ENCODE peak calls at places on chromosomes 11 and 22, in six cellular contexts. B is mucosa of descending colon, D is HCT116, O is spleen, G is AG04450, L is Caco-2. T is an unnamed sample. For H3K9me3, the result is how much of the 10 kb centered on the place peaks cover.

GRCh38 chr11:63503492-63503891 is 2.4 kb upstream of the LGALS12 start:
- DNase-seq in B (no peak), D (no peak), O (no peak), G (no peak), L (no peak), T (no peak)

GRCh38 chr22:24289781-24290181 is 19.1 kb downstream of the SPECC1L start:
- DNase-seq in B (no peak), D (no peak), O (no peak), G (no peak), L (no peak), T (no peak)

GRCh38 chr22:22684605-22685561 is 40.5 kb downstream of the GGTLC2 start:
- DNase-seq in B (peak), D (no peak), O (peak), G (peak), L (peak), T (peak)

GRCh38 chr11:77146261-77147035 is 18.4 kb downstream of the MYO7A start:
- DNase-seq in B (no peak), D (no peak), O (no peak), G (no peak), L (no peak), T (no peak)

GRCh38 chr22:37823134-37823985 is at the start of gene GALR3:
- DNase-seq in B (no peak), D (no peak), O (no peak), G (no peak), L (no peak), T (no peak)

GRCh38 chr11:91871791-91872190 is 352.8 kb upstream of the FAT3 start:
- DNase-seq in B (peak), D (no peak), O (no peak), G (no peak), L (no peak), T (peak)

GRCh38 chr11:72864692-72865655 is 50.8 kb downstream of the ATG16L2 start:
- DNase-seq in B (no peak), D (no peak), O (no peak), G (no peak), L (no peak), T (no peak)

GRCh38 chr11:47225552-47226137 is 10.9 kb downstream of the DDB2 start:
- DNase-seq in B (no peak), D (no peak), O (no peak), G (no peak), L (no peak), T (no peak)

GRCh38 chr22:22770280-22770871 is 117.2 kb upstream of the IGLL5 start:
- DNase-seq in B (peak), D (no peak), O (no peak), G (no peak), L (peak), T (peak)

GRCh38 chr11:57205046-57205671 is 23.4 kb downstream of the LRRC55 start:
- DNase-seq in B (no peak), D (no peak), O (no peak), G (no peak), L (peak), T (no peak)

GRCh38 chr11:128226106-128226716 is 361.1 kb downstream of the ETS1 start:
- DNase-seq in B (no peak), D (no peak), O (no peak), G (no peak), L (no peak), T (no peak)

GRCh38 chr22:31177420-31178162 is 17.6 kb downstream of the RNF185 start:
- DNase-seq in B (no peak), D (no peak), O (no peak), G (peak), L (no peak), T (no peak)

GRCh38 chr22:20315337-20316216 is 4.3 kb downstream of the DGCR6L start:
- DNase-seq in B (no peak), D (no peak), O (peak), G (no peak), L (no peak), T (no peak)

GRCh38 chr11:93519179-93519578 is 24.0 kb downstream of the SMCO4 start:
- DNase-seq in B (no peak), D (no peak), O (no peak), G (no peak), L (no peak), T (no peak)

GRCh38 chr11:44596541-44597276 is 31.2 kb downstream of the CD82 start:
- DNase-seq in B (no peak), D (no peak), O (no peak), G (no peak), L (no peak), T (no peak)

GRCh38 chr11:134024420-134025085 is 44.3 kb upstream of the JAM3 start:
- DNase-seq in B (no peak), D (no peak), O (no peak), G (no peak), L (no peak), T (no peak)

GRCh38 chr11:117670924-117671323 is 126.1 kb downstream of the DSCAML1 start:
- DNase-seq in B (no peak), D (no peak), O (no peak), G (no peak), L (no peak), T (no peak)

GRCh38 chr11:78715639-78716311 is 141.1 kb upstream of the NARS2 start:
- DNase-seq in B (peak), D (peak), O (no peak), G (peak), L (peak), T (peak)

GRCh38 chr11:46315033-46315738 is 32.1 kb upstream of the DGKZ start:
- DNase-seq in B (peak), D (peak), O (peak), G (no peak), L (peak), T (peak)

GRCh38 chr22:40806711-40807110 is 12.4 kb downstream of the SLC25A17 start:
- DNase-seq in B (no peak), D (no peak), O (no peak), G (no peak), L (no peak), T (no peak)

GRCh38 chr22:16975155-16975885 is 32.7 kb downstream of the GAB4 start:
- DNase-seq in B (no peak), D (no peak), O (no peak), G (no peak), L (no peak), T (no peak)

GRCh38 chr22:17814084-17814483 is 39.8 kb upstream of the BID start:
- DNase-seq in B (no peak), D (no peak), O (no peak), G (no peak), L (no peak), T (no peak)

GRCh38 chr11:64181506-64182411 is 4.2 kb upstream of the STIP1 start:
- DNase-seq in B (peak), D (peak), O (peak), G (peak), L (peak), T (peak)

GRCh38 chr11:82927264-82927880 is 25.8 kb downstream of the DDIAS start:
- DNase-seq in B (peak), D (peak), O (no peak), G (peak), L (peak), T (peak)

GRCh38 chr11:106644824-106645223 is 373.5 kb downstream of the GUCY1A2 start:
- DNase-seq in B (no peak), D (no peak), O (no peak), G (no peak), L (no peak), T (no peak)

GRCh38 chr22:31122532-31123291 is at the start of gene INPP5J:
- DNase-seq in B (peak), D (peak), O (peak), G (no peak), L (peak), T (peak)

GRCh38 chr22:30062934-30063333 is 17.3 kb upstream of the HORMAD2 start:
- DNase-seq in B (peak), D (no peak), O (no peak), G (no peak), L (no peak), T (peak)
- H3K9me3 ChIP-seq in B (under half), D (under half), O (under half), G (under half), L (under half), T (under half)

GRCh38 chr11:70596091-70596490 is 197.8 kb downstream of the CTTN start:
- DNase-seq in B (no peak), D (no peak), O (no peak), G (no peak), L (no peak), T (no peak)
- H3K9me3 ChIP-seq in B (under half), D (under half), O (under half), G (half or more), L (under half), T (under half)

GRCh38 chr11:58863697-58864096 is 19.2 kb upstream of the GLYATL2 start:
- DNase-seq in B (no peak), D (no peak), O (no peak), G (no peak), L (no peak), T (no peak)
- H3K9me3 ChIP-seq in B (under half), D (under half), O (under half), G (under half), L (under half), T (under half)

DNA sequence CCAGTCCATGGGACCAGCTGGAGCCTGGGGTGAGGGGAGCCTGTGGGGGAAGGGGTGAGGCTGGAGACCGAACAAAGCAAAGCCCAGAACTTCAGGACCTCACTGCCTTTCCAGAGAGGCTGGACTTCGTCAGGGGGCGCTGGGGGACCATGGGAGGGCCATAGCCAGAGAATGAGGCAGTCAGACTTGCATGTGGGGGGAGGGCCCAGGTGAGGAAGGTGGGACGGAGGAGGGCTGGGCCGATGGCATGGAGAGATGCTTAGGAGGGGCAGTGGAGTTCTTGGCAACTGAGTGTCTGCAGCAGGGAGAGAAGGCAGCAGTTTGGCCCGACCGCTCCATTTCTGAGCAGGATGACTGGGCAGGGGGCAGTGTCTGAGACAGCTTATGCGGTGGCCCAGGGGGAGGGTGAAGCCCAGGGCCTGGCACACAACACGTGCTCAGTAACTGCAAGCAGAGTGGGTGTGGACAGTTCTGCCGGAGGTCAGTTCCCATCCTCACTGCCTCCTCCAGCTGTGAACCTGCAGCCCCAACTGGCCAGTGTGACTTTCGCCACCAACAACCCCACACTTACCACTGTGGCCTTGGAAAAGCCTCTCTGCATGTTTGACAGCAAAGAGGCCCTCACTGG is 796 bp downstream of the UPK3A start:
- DNase-seq in B (no peak), D (no peak), O (no peak), G (no peak), L (peak), T (no peak)
- H3K9me3 ChIP-seq in B (under half), D (under half), O (under half), G (under half), L (under half), T (under half)

DNA sequence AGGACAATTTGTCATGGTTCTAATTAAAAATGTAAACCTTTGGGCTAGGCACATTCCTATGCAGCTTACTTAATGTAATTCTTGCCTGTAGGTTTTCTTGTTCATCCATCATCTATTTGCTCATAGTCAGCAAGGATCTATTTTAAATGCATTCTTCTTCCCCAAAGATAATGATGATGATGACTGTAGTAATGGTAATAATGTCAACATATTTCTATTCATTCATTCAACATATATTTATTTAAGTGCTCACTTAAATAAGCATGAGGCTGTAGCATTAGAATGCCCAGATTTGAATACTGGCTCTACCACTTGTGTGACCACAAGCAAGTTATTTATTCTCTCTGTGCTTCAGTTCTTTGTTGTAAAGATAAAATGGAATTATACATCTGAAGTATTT is 169.6 kb upstream of the SYN3 start:
- DNase-seq in B (no peak), D (no peak), O (no peak), G (no peak), L (no peak), T (no peak)
- H3K9me3 ChIP-seq in B (under half), D (under half), O (under half), G (under half), L (under half), T (under half)

DNA sequence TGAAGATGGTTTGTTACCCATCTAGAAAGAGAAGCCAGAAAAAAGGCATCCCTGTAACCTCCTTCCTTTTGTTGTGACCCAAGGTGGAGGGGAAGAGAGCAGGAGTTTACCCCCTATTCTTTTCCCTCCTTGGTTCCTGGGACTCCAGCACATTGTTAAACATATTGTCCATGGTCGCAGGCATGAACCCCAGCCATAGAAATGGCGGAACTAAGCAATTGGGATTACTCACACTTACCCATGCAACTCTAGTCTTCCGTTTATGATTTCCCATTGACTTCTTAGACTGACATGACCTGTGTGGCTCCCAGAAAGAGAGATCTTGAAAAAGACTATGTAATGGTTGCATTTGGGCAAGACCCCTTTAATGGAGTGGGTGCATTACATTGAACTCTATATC is 45.4 kb downstream of the OR4C46 start:
- DNase-seq in B (no peak), D (no peak), O (no peak), G (no peak), L (no peak), T (no peak)
- H3K9me3 ChIP-seq in B (half or more), D (under half), O (under half), G (under half), L (under half), T (under half)

DNA sequence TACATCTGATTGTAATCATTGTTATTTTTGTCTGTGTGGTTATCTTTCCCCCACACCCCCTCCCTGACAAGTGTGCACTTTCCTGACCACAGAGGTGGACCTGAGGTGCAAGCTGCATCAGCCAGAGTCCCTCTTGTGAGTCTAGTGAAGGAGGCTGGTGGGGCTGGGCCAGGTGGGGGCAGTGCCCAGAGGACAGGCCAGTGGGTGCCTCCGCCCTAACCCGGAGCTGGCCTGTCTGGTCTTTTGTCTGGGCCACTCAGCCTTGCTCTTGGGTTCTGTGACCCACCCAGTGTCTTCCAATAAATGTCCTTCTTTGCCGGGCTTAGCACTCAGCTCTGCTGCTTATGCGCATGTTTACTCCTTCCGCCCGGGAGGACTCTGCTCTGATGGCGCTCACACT is 526.2 kb downstream of the TBC1D22A start:
- DNase-seq in B (no peak), D (no peak), O (no peak), G (no peak), L (no peak), T (no peak)
- H3K9me3 ChIP-seq in B (under half), D (under half), O (under half), G (under half), L (under half), T (under half)

GRCh38 chr22:48523761-48524160 is 1303.9 kb downstream of the BRD1 start:
- DNase-seq in B (no peak), D (no peak), O (no peak), G (no peak), L (no peak), T (no peak)
- H3K9me3 ChIP-seq in B (under half), D (under half), O (under half), G (half or more), L (under half), T (under half)

GRCh38 chr11:59336931-59337330 is 21.8 kb upstream of the OR5AN1 start:
- DNase-seq in B (no peak), D (no peak), O (no peak), G (no peak), L (no peak), T (no peak)
- H3K9me3 ChIP-seq in B (under half), D (under half), O (under half), G (under half), L (under half), T (under half)

DNA sequence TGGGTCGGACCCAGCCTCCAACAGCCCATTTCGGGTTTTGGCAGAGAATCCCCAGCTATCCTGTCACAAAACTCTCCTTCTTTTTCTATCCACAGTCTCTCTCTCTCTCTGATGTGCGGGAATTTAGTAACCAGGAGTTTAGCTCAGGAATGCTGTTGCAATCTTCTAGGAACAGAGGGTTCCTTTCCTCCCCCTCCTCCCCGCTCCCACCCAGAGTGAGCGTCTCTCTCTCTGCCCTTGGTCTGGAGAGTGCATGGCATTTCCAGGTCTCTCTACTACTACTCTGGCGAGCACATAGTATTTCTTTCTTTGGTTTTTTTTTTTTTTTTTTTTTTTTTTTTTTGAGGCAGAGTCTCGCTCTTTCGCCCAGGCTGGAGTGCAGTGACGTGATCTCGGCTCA is 17.7 kb downstream of the APIP start:
- DNase-seq in B (no peak), D (no peak), O (no peak), G (no peak), L (no peak), T (no peak)
- H3K9me3 ChIP-seq in B (under half), D (under half), O (under half), G (under half), L (under half), T (under half)